ENCODE peak calls at places on chromosomes 11 and 22, in five cellular contexts. G is brain microvascular endothelial cell, N is IMR-90, K is lower leg skin, E is kidney. I is an unnamed sample.

GRCh38 chr11:17760102-17761029 is 25.8 kb downstream of the KCNC1 start:
- DNase-seq in G (peak), N (peak), K (no peak), E (no peak), I (peak)

GRCh38 chr22:28791841-28792490 is 8.4 kb downstream of the XBP1 start:
- DNase-seq in G (no peak), E (no peak), K (no peak), N (peak), I (no peak)

GRCh38 chr11:54558407-54558806 is 45.4 kb downstream of the OR4C46 start:
- DNase-seq in N (no peak), E (no peak), K (no peak), G (no peak), I (no peak)

GRCh38 chr22:24138649-24139420 is 42.5 kb upstream of the SUSD2 start:
- DNase-seq in E (no peak), K (no peak), N (no peak), G (no peak), I (no peak)

GRCh38 chr22:31953251-31953650 is 8.9 kb downstream of the YWHAH start:
- DNase-seq in G (no peak), N (no peak), K (no peak), E (no peak), I (no peak)

GRCh38 chr11:1541474-1542204 is 30.4 kb downstream of the DUSP8 start:
- DNase-seq in N (no peak), K (no peak), G (no peak), E (no peak), I (no peak)

GRCh38 chr11:73306069-73306468 is 2.0 kb upstream of the ARHGEF17 start:
- DNase-seq in G (no peak), N (no peak), E (no peak), K (no peak), I (no peak)

GRCh38 chr11:114017723-114018122 is 41.8 kb upstream of the ZBTB16 start:
- DNase-seq in E (no peak), K (no peak), N (no peak), G (no peak), I (peak)

GRCh38 chr11:133905677-133906156 is 51.1 kb downstream of the IGSF9B start:
- DNase-seq in E (no peak), G (no peak), K (no peak), N (no peak), I (no peak)

GRCh38 chr11:115886111-115886733 is 382.0 kb upstream of the CADM1 start:
- DNase-seq in G (no peak), K (no peak), N (no peak), E (no peak), I (no peak)

GRCh38 chr11:134079317-134079716 is 10.4 kb downstream of the JAM3 start:
- DNase-seq in E (no peak), N (no peak), G (no peak), K (no peak), I (no peak)

GRCh38 chr22:35102663-35103062 is 36.7 kb downstream of the ISX start:
- DNase-seq in K (peak), G (peak), N (peak), E (no peak), I (peak)

GRCh38 chr22:19965771-19966709 is 24.4 kb upstream of the TXNRD2 start:
- DNase-seq in G (no peak), K (no peak), N (no peak), E (peak), I (peak)
- TF ChIP-seq CTCF in G (peak), K (no peak), N (peak), E (no peak), I (peak)

DNA sequence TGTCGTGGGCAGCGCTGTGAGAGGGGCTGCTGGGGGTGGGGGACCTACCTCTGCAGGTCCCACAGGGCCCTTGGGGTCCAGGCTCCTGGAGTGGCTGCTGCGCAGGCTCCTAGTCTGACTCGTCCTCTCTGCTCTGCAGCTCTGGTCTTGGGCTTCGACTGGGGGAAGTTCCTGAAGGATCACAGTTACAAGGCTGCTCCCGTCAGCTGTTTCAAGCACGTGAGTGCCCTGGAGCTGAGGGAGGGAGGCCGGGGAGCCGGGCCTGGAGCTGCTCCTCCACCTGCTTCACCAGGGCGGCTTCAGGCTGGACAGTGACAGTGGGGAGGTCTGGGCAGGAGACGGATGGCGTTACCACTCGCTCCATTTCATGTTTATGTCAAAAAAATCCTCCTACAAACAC is 11.9 kb downstream of the L3MBTL2 start:
- DNase-seq in K (no peak), N (peak), G (no peak), E (no peak), I (peak)
- H3K4me3 ChIP-seq in K (no peak), N (no peak), G (no peak), E (no peak), I (peak)

DNA sequence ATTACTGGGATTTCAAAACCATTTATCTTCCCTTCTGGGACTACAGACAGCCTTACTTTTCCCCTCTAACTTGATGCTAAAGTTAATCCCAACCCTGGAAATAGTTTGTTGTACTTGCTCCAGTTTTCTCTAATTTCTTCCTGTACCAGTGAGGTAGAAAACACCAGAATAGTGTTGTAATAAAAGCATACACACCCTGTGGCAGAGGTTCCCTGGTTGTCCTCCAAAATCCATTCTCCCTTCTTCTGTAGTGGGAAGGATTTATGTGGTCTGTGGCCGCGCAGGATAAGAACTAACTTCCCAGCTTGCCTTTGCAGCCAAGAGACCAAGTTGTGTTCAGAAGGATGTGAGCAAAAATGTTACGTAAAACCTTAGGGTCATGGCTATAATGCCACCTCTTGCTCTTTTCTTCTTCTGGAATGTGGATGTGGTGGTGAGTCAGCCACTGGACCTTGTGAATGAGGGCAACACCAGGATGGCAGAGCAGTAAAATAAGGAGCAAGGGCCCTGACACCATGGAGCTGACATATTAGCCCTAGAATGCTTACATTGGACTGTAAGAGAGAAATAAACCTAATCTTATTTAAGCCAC is 28.4 kb downstream of the CCDC90B start:
- DNase-seq in G (peak), E (no peak), K (no peak), N (peak), I (peak)
- TF ChIP-seq CTCF in G (no peak), E (no peak), K (no peak), N (no peak), I (no peak)

GRCh38 chr11:120249279-120250022 is 9.5 kb downstream of the POU2F3 start:
- DNase-seq in E (no peak), G (no peak), N (no peak), K (no peak), I (no peak)
- H3K4me3 ChIP-seq in E (no peak), G (no peak), N (no peak), K (no peak), I (no peak)

GRCh38 chr22:45978275-45978713 is 1.3 kb upstream of the WNT7B start:
- DNase-seq in G (no peak), N (no peak), E (no peak), K (no peak), I (no peak)

GRCh38 chr22:45977551-45978274 is 751 bp upstream of the WNT7B start:
- DNase-seq in G (no peak), E (no peak), N (peak), K (no peak), I (no peak)

GRCh38 chr22:45975266-45976161 is 1.4 kb downstream of the WNT7B start:
- DNase-seq in G (no peak), E (no peak), K (no peak), N (no peak), I (no peak)

GRCh38 chr22:45977003-45977395 is at the start of gene WNT7B:
- DNase-seq in G (no peak), K (no peak), N (no peak), E (no peak), I (no peak)

GRCh38 chr22:45976351-45977002 is 485 bp downstream of the WNT7B start:
- DNase-seq in N (no peak), G (no peak), K (no peak), E (no peak), I (no peak)
- TF ChIP-seq CTCF in N (no peak), G (no peak), K (no peak), E (no peak), I (no peak)

GRCh38 chr11:13434247-13435205 is 28.5 kb downstream of the BTBD10 start:
- DNase-seq in K (no peak), G (no peak), N (peak), E (no peak), I (no peak)
- H3K4me3 ChIP-seq in K (no peak), G (no peak), N (no peak), E (no peak), I (no peak)

I was measured in fibroblast of pulmonary artery.